ENCODE peak calls at places on chromosomes 7 and 10, in ten cellular contexts. Y is fibroblast of lung; T is adipocyte; D is lower lobe of right lung; G is tibial nerve; A is CD8-positive, alpha-beta T cell; O is heart right ventricle; V is cardiac muscle cell; J is IMR-90; P is suprapubic skin. B is an unnamed sample. For H3K27me3, the result is how much of the 10 kb centered on the place peaks cover.

GRCh38 chr10:94678475-94678874 is 5.1 kb upstream of the CYP2C18 start:
- DNase-seq in Y (no peak), T (no peak), D (no peak), G (no peak), A (no peak), O (no peak), V (no peak), J (no peak), P (no peak), B (no peak)

GRCh38 chr10:35933940-35934636 is 292.0 kb upstream of the FZD8 start:
- DNase-seq in Y (no peak), T (no peak), D (no peak), G (no peak), A (no peak), O (no peak), V (no peak), J (no peak), P (no peak), B (no peak)

GRCh38 chr7:55100172-55100961 is 81.5 kb downstream of the EGFR start:
- DNase-seq in Y (peak), T (no peak), D (peak), G (peak), A (no peak), O (peak), V (no peak), J (peak), P (peak), B (no peak)

GRCh38 chr7:68176974-68177373 is 1180.3 kb downstream of the TYW1 start:
- DNase-seq in Y (peak), T (peak), D (no peak), G (peak), A (no peak), O (peak), V (peak), J (peak), P (no peak), B (no peak)

GRCh38 chr7:14047709-14048399 is 58.4 kb upstream of the ETV1 start:
- DNase-seq in Y (no peak), T (no peak), D (no peak), G (no peak), A (no peak), O (no peak), V (no peak), J (no peak), P (no peak), B (no peak)

GRCh38 chr10:95287281-95287680 is 3.5 kb downstream of the PDLIM1 start:
- DNase-seq in Y (no peak), T (no peak), D (no peak), G (no peak), A (no peak), O (no peak), V (peak), J (no peak), P (no peak), B (no peak)

GRCh38 chr7:96004598-96004997 is 232.2 kb downstream of the DYNC1I1 start:
- DNase-seq in Y (peak), T (peak), D (no peak), G (no peak), A (no peak), O (no peak), V (no peak), J (no peak), P (no peak), B (no peak)

GRCh38 chr7:29255839-29256782 is 61.5 kb downstream of the CHN2 start:
- DNase-seq in Y (no peak), T (no peak), D (no peak), G (no peak), A (no peak), O (no peak), V (peak), J (no peak), P (no peak), B (no peak)

GRCh38 chr10:131732631-131733127 is 168.1 kb upstream of the PPP2R2D start:
- DNase-seq in Y (no peak), T (no peak), D (no peak), G (no peak), A (no peak), O (no peak), V (no peak), J (no peak), P (no peak), B (no peak)

GRCh38 chr7:28036748-28037147 is 143.8 kb downstream of the JAZF1 start:
- DNase-seq in Y (no peak), T (peak), D (no peak), G (no peak), A (no peak), O (no peak), V (no peak), J (no peak), P (no peak), B (no peak)

GRCh38 chr10:66925896-66926719 is at the start of gene LRRTM3:
- DNase-seq in Y (peak), T (peak), D (no peak), G (no peak), A (no peak), O (peak), V (peak), J (peak), P (no peak), B (no peak)

GRCh38 chr7:134792968-134793367 is 13.5 kb downstream of the CALD1 start:
- DNase-seq in Y (no peak), T (peak), D (no peak), G (no peak), A (no peak), O (peak), V (peak), J (peak), P (no peak), B (no peak)

GRCh38 chr10:105146436-105146835 is 505.3 kb downstream of the SORCS3 start:
- DNase-seq in Y (no peak), T (no peak), D (no peak), G (no peak), A (no peak), O (no peak), V (no peak), J (no peak), P (no peak), B (no peak)

GRCh38 chr10:44909910-44910309 is 1.2 kb upstream of the TMEM72 start:
- DNase-seq in Y (no peak), T (no peak), D (no peak), G (no peak), A (no peak), O (no peak), V (no peak), J (no peak), P (no peak), B (no peak)

GRCh38 chr10:44908936-44909335 is 2.2 kb upstream of the TMEM72 start:
- DNase-seq in Y (no peak), T (no peak), D (no peak), G (no peak), A (no peak), O (no peak), V (no peak), J (no peak), P (no peak), B (no peak)

GRCh38 chr10:44906476-44906875 is 4.7 kb upstream of the TMEM72 start:
- DNase-seq in Y (no peak), T (no peak), D (no peak), G (no peak), A (no peak), O (no peak), V (no peak), J (no peak), P (no peak), B (no peak)

GRCh38 chr10:44907576-44907975 is 3.6 kb upstream of the TMEM72 start:
- DNase-seq in Y (no peak), T (no peak), D (no peak), G (no peak), A (no peak), O (no peak), V (no peak), J (no peak), P (no peak), B (no peak)

GRCh38 chr10:44908071-44908709 is 2.9 kb upstream of the TMEM72 start:
- DNase-seq in Y (peak), T (peak), D (no peak), G (no peak), A (no peak), O (no peak), V (peak), J (peak), P (no peak), B (no peak)
- H3K27me3 ChIP-seq in Y (under half), T (under half), D (under half), G (under half), A (under half), O (under half), V (under half), J (half or more), P (under half), B (under half)

DNA sequence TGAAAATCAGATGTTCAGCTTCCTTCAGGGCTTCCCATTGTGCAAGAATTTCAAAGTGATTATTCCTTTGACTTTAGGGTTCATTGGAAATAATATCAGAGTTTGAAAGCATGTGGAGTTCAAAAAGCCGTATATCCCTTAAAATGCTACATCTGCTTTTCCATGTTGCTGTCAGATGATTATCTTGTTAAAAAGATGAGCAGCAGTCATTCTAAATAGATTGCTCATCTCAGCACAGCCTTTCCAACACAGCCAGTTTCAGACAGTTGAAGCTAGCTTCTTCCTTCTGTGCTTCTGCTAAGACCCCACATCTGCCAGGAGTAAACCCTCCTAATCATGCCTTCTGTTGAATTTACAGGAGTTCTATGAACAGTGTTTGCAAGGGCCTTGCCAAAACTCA is 204.4 kb upstream of the PTER start:
- DNase-seq in Y (no peak), T (no peak), D (no peak), G (no peak), A (no peak), O (no peak), V (no peak), J (no peak), P (no peak), B (no peak)
- H3K27me3 ChIP-seq in Y (under half), T (under half), D (under half), G (under half), A (under half), O (under half), V (under half), J (under half), P (under half), B (under half)

GRCh38 chr7:4871930-4872675 is 10.3 kb upstream of the PAPOLB start:
- DNase-seq in Y (no peak), T (no peak), D (no peak), G (no peak), A (no peak), O (peak), V (peak), J (no peak), P (no peak), B (no peak)
- H3K27me3 ChIP-seq in Y (under half), T (under half), D (under half), G (under half), A (under half), O (under half), V (under half), J (under half), P (under half), B (under half)

GRCh38 chr7:150986556-150986955 is 4.3 kb upstream of the NOS3 start:
- DNase-seq in Y (no peak), T (no peak), D (no peak), G (no peak), A (no peak), O (no peak), V (no peak), J (no peak), P (no peak), B (no peak)

GRCh38 chr7:150989456-150989855 is 1.4 kb upstream of the NOS3 start:
- DNase-seq in Y (no peak), T (no peak), D (no peak), G (no peak), A (no peak), O (no peak), V (no peak), J (no peak), P (no peak), B (no peak)

GRCh38 chr7:150983893-150984368 is 5.8 kb upstream of the KCNH2 start:
- DNase-seq in Y (no peak), T (peak), D (no peak), G (no peak), A (no peak), O (no peak), V (peak), J (peak), P (no peak), B (no peak)

GRCh38 chr7:150988230-150989226 is 2.3 kb upstream of the NOS3 start:
- DNase-seq in Y (no peak), T (peak), D (no peak), G (no peak), A (peak), O (peak), V (peak), J (no peak), P (peak), B (no peak)

GRCh38 chr7:150986099-150986512 is 4.7 kb upstream of the NOS3 start:
- DNase-seq in Y (peak), T (peak), D (no peak), G (peak), A (no peak), O (peak), V (peak), J (peak), P (no peak), B (no peak)
- H3K27me3 ChIP-seq in Y (under half), T (half or more), D (under half), G (under half), A (under half), O (under half), V (under half), J (under half), P (under half), B (under half)

DNA sequence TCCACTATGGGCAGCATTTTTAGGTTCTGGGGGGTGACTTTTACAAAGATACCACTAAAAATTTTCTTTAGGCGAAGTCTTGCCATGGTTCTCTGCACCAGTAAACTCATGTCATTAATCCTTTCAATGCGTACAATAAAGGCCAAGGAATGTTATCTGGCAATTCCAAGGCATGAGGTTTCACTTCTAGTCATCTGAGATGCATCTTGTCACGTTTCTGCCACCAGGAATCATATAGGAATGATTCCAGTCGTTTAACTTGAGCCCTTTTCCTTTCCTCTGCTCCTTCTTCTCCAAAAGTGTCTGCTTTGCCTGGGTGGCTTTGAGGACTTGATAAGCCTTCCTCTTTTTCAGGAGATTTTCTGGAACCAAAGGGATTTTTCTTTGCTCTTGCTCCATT is 56.8 kb downstream of the COBL start:
- DNase-seq in Y (no peak), T (no peak), D (no peak), G (no peak), A (no peak), O (no peak), V (no peak), J (no peak), P (no peak), B (no peak)
- H3K27me3 ChIP-seq in Y (under half), T (under half), D (under half), G (under half), A (under half), O (under half), V (under half), J (under half), P (under half), B (under half)

B was measured in vagina.